ENCODE peak calls at places on chromosomes 16 and 17, in six cellular contexts. H, F, N, S, Y and M are unnamed samples.

GRCh38 chr16:56306690-56307533 is 115.6 kb downstream of the GNAO1 start:
- DNase-seq in N (no peak), H (no peak), S (no peak), F (no peak), Y (no peak), M (no peak)

GRCh38 chr17:4956493-4957061 is 5.7 kb downstream of the ENO3 start:
- DNase-seq in Y (no peak), H (no peak), N (no peak), S (no peak), F (no peak), M (no peak)

GRCh38 chr16:27595993-27596392 is 46.0 kb downstream of the KATNIP start:
- DNase-seq in Y (no peak), S (no peak), F (no peak), H (no peak), N (no peak), M (no peak)

GRCh38 chr17:82334204-82334621 is 647 bp upstream of the SECTM1 start:
- DNase-seq in H (no peak), Y (no peak), F (no peak), S (no peak), N (no peak), M (no peak)

GRCh38 chr17:76458580-76459490 is 5.9 kb upstream of the UBE2O start:
- DNase-seq in N (no peak), Y (peak), S (no peak), F (peak), H (peak), M (peak)

GRCh38 chr17:39801055-39801454 is 63.1 kb downstream of the IKZF3 start:
- DNase-seq in S (no peak), N (no peak), F (no peak), H (no peak), Y (no peak), M (no peak)

GRCh38 chr17:55056530-55056929 is 88.0 kb downstream of the STXBP4 start:
- DNase-seq in Y (no peak), F (no peak), H (no peak), S (no peak), N (no peak), M (no peak)

GRCh38 chr16:89143201-89143741 is 28.3 kb upstream of the CDH15 start:
- DNase-seq in S (no peak), F (no peak), Y (no peak), N (no peak), H (peak), M (no peak)

GRCh38 chr16:11636172-11636721 is 32.0 kb upstream of the SNN start:
- DNase-seq in F (no peak), H (no peak), Y (no peak), N (no peak), S (no peak), M (no peak)

GRCh38 chr17:1782171-1782567 is 20.3 kb downstream of the SERPINF1 start:
- DNase-seq in N (no peak), S (no peak), H (no peak), F (no peak), Y (no peak), M (no peak)

GRCh38 chr17:29713626-29714025 is 90.9 kb upstream of the CORO6 start:
- DNase-seq in Y (no peak), H (no peak), F (no peak), S (no peak), N (no peak), M (no peak)

GRCh38 chr17:19348081-19348650 is 14.4 kb downstream of the B9D1 start:
- DNase-seq in N (no peak), H (no peak), S (peak), F (no peak), Y (no peak), M (no peak)

GRCh38 chr16:59688006-59688405 is 953.9 kb upstream of the GOT2 start:
- DNase-seq in S (no peak), F (no peak), N (no peak), Y (no peak), H (no peak), M (no peak)

GRCh38 chr17:82598256-82599011 is 49.8 kb downstream of the WDR45B start:
- DNase-seq in H (no peak), F (no peak), S (no peak), N (no peak), Y (no peak), M (no peak)

GRCh38 chr16:83606486-83607030 is 201.2 kb upstream of the HSBP1 start:
- DNase-seq in N (no peak), S (no peak), F (no peak), Y (no peak), H (no peak), M (no peak)

GRCh38 chr16:78249056-78249455 is 149.6 kb downstream of the WWOX start:
- DNase-seq in H (no peak), F (no peak), N (no peak), Y (no peak), S (no peak), M (peak)

GRCh38 chr16:78844028-78844427 is 744.6 kb downstream of the WWOX start:
- DNase-seq in F (no peak), Y (no peak), N (no peak), S (no peak), H (no peak), M (no peak)

GRCh38 chr16:73288435-73288834 is 240.5 kb upstream of the ZFHX3 start:
- DNase-seq in S (no peak), H (no peak), F (no peak), N (no peak), Y (no peak), M (no peak)

GRCh38 chr17:50559674-50560184 is 786 bp upstream of the CACNA1G start:
- DNase-seq in N (no peak), F (no peak), H (peak), S (peak), Y (peak), M (no peak)

GRCh38 chr17:61392679-61393078 is 7.0 kb upstream of the TBX2 start:
- DNase-seq in N (no peak), Y (no peak), S (no peak), F (no peak), H (no peak), M (no peak)

GRCh38 chr17:77498875-77499698 is 358.3 kb downstream of the SEC14L1 start:
- DNase-seq in Y (peak), S (peak), H (no peak), F (no peak), N (no peak), M (no peak)

GRCh38 chr17:17479209-17479608 is 2.4 kb downstream of the MED9 start:
- DNase-seq in N (no peak), H (no peak), S (no peak), Y (no peak), F (no peak), M (no peak)

GRCh38 chr16:74031551-74031950 is 265.1 kb upstream of the PSMD7 start:
- DNase-seq in N (no peak), Y (no peak), H (no peak), F (no peak), S (no peak), M (no peak)

GRCh38 chr17:19376799-19377198 is 1.5 kb upstream of the MAPK7 start:
- DNase-seq in N (no peak), Y (no peak), S (peak), F (no peak), H (no peak), M (no peak)

GRCh38 chr16:11359370-11359769 is 14.1 kb downstream of the RMI2 start:
- DNase-seq in S (no peak), Y (no peak), F (no peak), N (no peak), H (no peak), M (no peak)